ENCODE peak calls at places on chromosomes 7 and 10, in five cellular contexts. N is transverse colon, W is sigmoid colon, M is spleen, K is stomach. C is an unnamed sample. For H3K9me3, the result is how much of the 10 kb centered on the place peaks cover.

GRCh38 chr10:12243860-12244620 is 48.1 kb downstream of the CDC123 start:
- DNase-seq in N (no peak), W (no peak), M (peak), K (no peak), C (no peak)

GRCh38 chr10:84331091-84331490 is 2.7 kb downstream of the CCSER2 start:
- DNase-seq in N (no peak), W (no peak), M (no peak), K (no peak), C (no peak)

GRCh38 chr7:2968176-2968575 is 75.5 kb downstream of the CARD11 start:
- DNase-seq in N (no peak), W (peak), M (peak), K (peak), C (peak)

GRCh38 chr7:19248681-19249080 is 103.5 kb upstream of the FERD3L start:
- DNase-seq in N (no peak), W (no peak), M (no peak), K (no peak), C (no peak)

GRCh38 chr7:64775289-64775688 is 18.9 kb upstream of the ZNF138 start:
- DNase-seq in N (no peak), W (no peak), M (no peak), K (no peak), C (no peak)

GRCh38 chr10:88934900-88935672 is 17.5 kb downstream of the ACTA2 start:
- DNase-seq in N (peak), W (peak), M (peak), K (peak), C (no peak)

GRCh38 chr10:88921194-88921593 is 31.4 kb downstream of the ACTA2 start:
- DNase-seq in N (no peak), W (no peak), M (no peak), K (no peak), C (no peak)

GRCh38 chr7:33722383-33723096 is 182.8 kb upstream of the BMPER start:
- DNase-seq in N (no peak), W (no peak), M (no peak), K (no peak), C (no peak)

GRCh38 chr10:125656523-125656922 is 26.4 kb downstream of the TEX36 start:
- DNase-seq in N (no peak), W (no peak), M (no peak), K (no peak), C (no peak)

GRCh38 chr10:120479506-120479905 is 22.5 kb downstream of the PLPP4 start:
- DNase-seq in N (no peak), W (no peak), M (no peak), K (no peak), C (no peak)

GRCh38 chr10:91208645-91209044 is 11.8 kb upstream of the PCGF5 start:
- DNase-seq in N (no peak), W (no peak), M (no peak), K (no peak), C (no peak)
- TF ChIP-seq CTCF in N (no peak), W (no peak), M (no peak), K (no peak), C (no peak)

DNA sequence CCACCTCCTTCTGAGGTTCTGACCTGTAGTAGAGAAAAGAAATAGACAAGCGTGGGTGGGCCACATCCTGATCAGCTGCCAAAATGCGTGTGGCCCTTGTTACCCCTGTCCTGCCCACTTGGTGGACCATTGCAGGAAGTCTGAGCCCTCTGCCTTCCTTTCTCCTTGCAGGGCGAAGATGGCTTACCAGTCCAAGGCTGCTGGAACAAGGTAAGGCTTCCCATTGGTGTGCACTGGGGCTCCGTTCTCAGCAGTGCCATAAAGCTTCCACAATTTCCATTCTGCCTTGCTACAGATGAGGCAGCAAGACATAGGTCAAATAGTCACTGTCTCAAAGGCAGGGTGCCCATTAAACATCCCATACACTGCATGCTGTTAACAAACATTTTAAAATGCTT is 95.8 kb upstream of the MACROH2A2 start:
- DNase-seq in N (no peak), W (no peak), M (no peak), K (no peak), C (peak)
- TF ChIP-seq POLR2AphosphoS5 in N (no peak), W (no peak), M (no peak), K (no peak), C (no peak)

GRCh38 chr10:130746311-130746710 is 565.2 kb downstream of the TCERG1L start:
- DNase-seq in N (no peak), W (peak), M (peak), K (peak), C (peak)
- H3K9me3 ChIP-seq in N (under half), W (under half), M (under half), K (under half), C (under half)

DNA sequence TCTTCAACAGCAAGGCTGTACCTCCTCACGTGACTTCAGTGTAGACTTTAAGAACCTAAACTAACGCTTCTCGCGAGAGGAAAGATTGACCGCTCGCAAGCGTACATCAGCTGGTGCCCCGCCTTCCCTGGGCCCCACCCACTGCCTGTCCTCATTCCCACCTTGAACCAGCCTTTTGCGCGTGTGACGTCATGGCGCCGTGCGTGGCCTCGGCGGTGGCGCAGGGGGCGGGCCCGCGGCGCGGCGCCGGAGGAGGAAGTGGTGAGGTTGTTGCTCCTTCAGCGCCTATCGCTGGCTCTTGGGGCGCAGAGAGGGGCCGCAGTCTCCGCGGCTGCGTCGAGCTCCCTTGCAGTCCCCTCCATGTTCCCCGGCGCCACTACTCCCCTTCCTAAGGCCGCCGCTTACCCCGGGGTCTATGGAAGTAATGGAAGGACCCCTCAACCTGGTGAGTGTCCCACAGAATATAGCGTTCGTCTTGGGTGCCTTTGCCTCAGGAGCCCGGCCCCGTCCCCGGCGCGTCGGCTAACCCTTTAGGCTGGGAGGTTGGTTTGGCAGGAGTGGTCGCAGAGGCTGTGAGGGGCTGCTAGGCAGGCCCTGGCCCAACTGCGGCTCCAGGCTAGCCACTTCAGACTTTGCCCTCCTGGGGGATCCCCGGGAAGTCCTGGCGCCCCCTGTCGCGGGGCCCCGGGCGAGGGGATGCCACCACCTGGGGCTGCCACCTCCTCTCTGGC is at the start of gene NRBF2:
- DNase-seq in N (peak), W (peak), M (peak), K (peak), C (peak)
- TF ChIP-seq CTCF in N (no peak), W (no peak), M (no peak), K (no peak), C (no peak)

DNA sequence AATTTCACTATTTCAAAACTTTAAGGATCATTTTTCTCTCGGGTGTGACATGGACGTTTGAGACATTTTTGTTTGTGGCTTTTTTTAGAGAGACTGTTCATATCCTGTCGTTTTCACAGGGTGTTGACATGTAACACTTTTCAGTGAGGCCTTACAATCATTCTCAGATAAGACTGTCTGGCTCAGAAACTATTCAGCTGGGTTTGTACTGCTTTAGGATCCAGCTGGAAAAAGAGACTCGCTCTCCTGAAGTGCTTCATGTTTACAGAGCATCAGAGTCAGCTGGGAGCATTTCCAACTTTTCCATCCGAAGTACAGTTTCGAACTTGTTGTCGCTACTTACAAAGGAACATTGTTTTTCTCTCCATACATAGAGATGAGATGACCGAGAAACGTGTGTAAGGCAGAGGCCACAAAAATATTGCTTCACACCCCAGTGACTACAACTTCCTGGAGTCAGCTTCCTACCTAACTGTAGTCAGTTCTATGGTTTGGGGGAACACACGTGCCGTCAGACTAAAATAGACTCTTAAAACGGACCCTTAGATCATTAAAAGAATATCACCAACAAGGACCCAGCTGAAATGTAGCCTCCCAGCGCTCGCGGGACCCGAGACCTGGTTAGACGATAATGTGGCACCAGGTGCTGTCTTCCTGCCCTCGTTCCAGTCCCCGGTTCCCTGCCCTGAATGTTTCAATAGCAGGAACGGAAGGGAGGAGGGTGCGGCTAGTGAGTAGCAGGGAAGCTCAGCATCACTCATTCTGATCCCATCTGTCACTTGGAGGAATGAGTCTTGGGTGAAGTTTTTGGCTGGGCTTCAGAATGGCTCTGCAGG is 78.0 kb downstream of the MKI67 start:
- DNase-seq in N (peak), W (peak), M (peak), K (no peak), C (no peak)
- TF ChIP-seq POLR2AphosphoS5 in N (no peak), W (no peak), M (peak), K (peak), C (no peak)

GRCh38 chr7:34762769-34763168 is 104.8 kb downstream of the NPSR1 start:
- DNase-seq in N (no peak), W (no peak), M (no peak), K (no peak), C (no peak)

GRCh38 chr7:34758111-34758601 is 100.1 kb downstream of the NPSR1 start:
- DNase-seq in N (no peak), W (no peak), M (no peak), K (no peak), C (no peak)

GRCh38 chr7:34759477-34760125 is 101.6 kb downstream of the NPSR1 start:
- DNase-seq in N (no peak), W (no peak), M (no peak), K (no peak), C (no peak)

GRCh38 chr7:34761627-34762026 is 103.6 kb downstream of the NPSR1 start:
- DNase-seq in N (no peak), W (no peak), M (no peak), K (no peak), C (no peak)

GRCh38 chr7:34760271-34760670 is 102.3 kb downstream of the NPSR1 start:
- DNase-seq in N (no peak), W (no peak), M (no peak), K (no peak), C (no peak)
- H3K9me3 ChIP-seq in N (under half), W (under half), M (under half), K (under half), C (under half)

GRCh38 chr10:95906675-95907453 is 911 bp upstream of the CC2D2B start:
- DNase-seq in N (peak), W (peak), M (peak), K (peak), C (peak)
- TF ChIP-seq CTCF in N (no peak), W (no peak), M (no peak), K (no peak), C (no peak)

GRCh38 chr7:133961724-133962123 is 165.4 kb upstream of the LRGUK start:
- DNase-seq in N (no peak), W (no peak), M (no peak), K (no peak), C (no peak)
- TF ChIP-seq POLR2AphosphoS5 in N (no peak), W (no peak), M (no peak), K (no peak), C (no peak)